ENCODE peak calls at places on chromosomes 12 and 14, in ten cellular contexts. U is fibroblast of lung, N is heart left ventricle, T is HCT116, G is tibial nerve, O is body of pancreas, V is heart right ventricle, W is H9, A is left lung, F is suprapubic skin. P is an unnamed sample. For H3K27me3, the result is how much of the 10 kb centered on the place peaks cover.

GRCh38 chr12:28269851-28270250 is 79.6 kb downstream of the CCDC91 start:
- DNase-seq in T (no peak), V (no peak), N (no peak), O (no peak), G (no peak), U (no peak), A (no peak), W (no peak), F (no peak), P (no peak)

GRCh38 chr12:29088611-29089219 is 60.4 kb upstream of the FAR2 start:
- DNase-seq in G (no peak), W (no peak), T (no peak), N (no peak), A (no peak), U (peak), F (no peak), V (no peak), O (no peak), P (no peak)

GRCh38 chr14:69687963-69688649 is 76.7 kb downstream of the SUSD6 start:
- DNase-seq in A (no peak), W (no peak), T (no peak), V (no peak), N (no peak), O (no peak), U (no peak), G (no peak), F (no peak), P (no peak)

GRCh38 chr12:30792648-30793499 is 38.1 kb upstream of the CAPRIN2 start:
- DNase-seq in U (peak), W (no peak), F (no peak), G (no peak), V (no peak), N (no peak), T (peak), A (no peak), O (no peak), P (no peak)

GRCh38 chr12:104641862-104642261 is 185.1 kb downstream of the CHST11 start:
- DNase-seq in F (no peak), G (peak), U (no peak), O (no peak), T (no peak), W (no peak), V (no peak), A (no peak), N (no peak), P (no peak)

GRCh38 chr12:47164730-47165439 is 85.1 kb upstream of the AMIGO2 start:
- DNase-seq in N (no peak), W (no peak), F (no peak), A (no peak), G (no peak), O (no peak), U (peak), T (no peak), V (no peak), P (no peak)

GRCh38 chr12:26028953-26029740 is 70.7 kb downstream of the RASSF8 start:
- DNase-seq in A (no peak), W (no peak), T (peak), F (no peak), U (peak), V (no peak), O (peak), G (peak), N (no peak), P (no peak)

GRCh38 chr12:114919479-114919878 is 235.5 kb upstream of the TBX3 start:
- DNase-seq in N (no peak), F (no peak), W (no peak), O (no peak), U (no peak), V (no peak), A (no peak), T (no peak), G (no peak), P (no peak)

GRCh38 chr14:78747809-78748208 is 577.6 kb downstream of the NRXN3 start:
- DNase-seq in O (no peak), U (no peak), N (no peak), G (no peak), F (no peak), V (no peak), W (no peak), A (no peak), T (no peak), P (no peak)

GRCh38 chr12:63093711-63094110 is 57.3 kb downstream of the AVPR1A start:
- DNase-seq in O (no peak), W (no peak), F (no peak), G (no peak), T (no peak), V (no peak), A (no peak), N (no peak), U (no peak), P (no peak)

GRCh38 chr12:84601483-84601882 is 311.1 kb downstream of the SLC6A15 start:
- DNase-seq in W (no peak), O (no peak), T (no peak), V (no peak), A (no peak), N (no peak), G (no peak), U (no peak), F (no peak), P (no peak)

GRCh38 chr12:47033081-47033480 is 46.3 kb upstream of the PCED1B start:
- DNase-seq in V (peak), N (no peak), G (peak), U (peak), F (no peak), O (peak), A (peak), W (peak), T (no peak), P (peak)

GRCh38 chr14:95321693-95322455 is 2.2 kb upstream of the CLMN start:
- DNase-seq in F (no peak), O (no peak), N (no peak), T (no peak), W (no peak), A (no peak), U (no peak), G (no peak), V (no peak), P (no peak)

GRCh38 chr14:55329999-55330710 is 58.9 kb downstream of the FBXO34 start:
- DNase-seq in V (no peak), F (no peak), N (no peak), T (no peak), G (no peak), O (no peak), W (no peak), U (peak), A (no peak), P (no peak)

DNA sequence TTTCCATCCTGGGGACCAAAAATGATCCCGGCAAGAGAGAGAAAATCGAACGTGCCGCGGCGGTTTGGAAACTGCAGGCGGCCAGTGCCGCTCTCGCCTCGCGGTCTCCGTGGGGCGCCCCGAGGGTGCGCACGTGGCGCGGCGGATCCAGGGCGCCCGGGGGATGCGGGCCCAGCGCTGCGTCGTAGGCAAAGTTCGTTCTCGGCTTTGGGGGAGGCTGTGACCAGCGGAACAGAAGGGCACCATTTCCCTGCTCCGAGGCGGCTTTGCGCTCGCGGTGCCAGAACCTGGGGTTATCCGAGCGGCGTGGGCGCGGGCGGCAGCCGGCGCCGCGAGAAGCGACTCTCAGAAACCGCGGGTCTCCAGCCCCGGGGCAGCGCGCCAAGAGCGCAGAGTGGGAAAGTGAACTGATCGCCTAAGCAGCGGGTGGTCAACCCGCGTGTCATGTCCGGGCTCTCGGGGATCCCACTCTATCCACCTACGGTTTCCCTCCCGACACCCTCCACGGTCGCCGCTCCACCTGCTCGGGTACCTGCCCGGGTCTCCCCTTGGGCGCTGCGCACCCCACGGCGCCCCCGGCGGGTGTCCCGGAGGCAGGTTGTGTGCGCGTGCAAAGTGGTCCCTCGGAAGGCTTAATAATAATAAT is 1.1 kb downstream of the ESRRB start:
- DNase-seq in V (no peak), A (no peak), T (no peak), W (no peak), U (no peak), O (no peak), F (no peak), G (no peak), N (no peak), P (no peak)
- H3K27me3 ChIP-seq in V (half or more), A (half or more), T (under half), W (under half), U (half or more), O (under half), F (half or more), G (half or more), N (half or more), P (under half)

DNA sequence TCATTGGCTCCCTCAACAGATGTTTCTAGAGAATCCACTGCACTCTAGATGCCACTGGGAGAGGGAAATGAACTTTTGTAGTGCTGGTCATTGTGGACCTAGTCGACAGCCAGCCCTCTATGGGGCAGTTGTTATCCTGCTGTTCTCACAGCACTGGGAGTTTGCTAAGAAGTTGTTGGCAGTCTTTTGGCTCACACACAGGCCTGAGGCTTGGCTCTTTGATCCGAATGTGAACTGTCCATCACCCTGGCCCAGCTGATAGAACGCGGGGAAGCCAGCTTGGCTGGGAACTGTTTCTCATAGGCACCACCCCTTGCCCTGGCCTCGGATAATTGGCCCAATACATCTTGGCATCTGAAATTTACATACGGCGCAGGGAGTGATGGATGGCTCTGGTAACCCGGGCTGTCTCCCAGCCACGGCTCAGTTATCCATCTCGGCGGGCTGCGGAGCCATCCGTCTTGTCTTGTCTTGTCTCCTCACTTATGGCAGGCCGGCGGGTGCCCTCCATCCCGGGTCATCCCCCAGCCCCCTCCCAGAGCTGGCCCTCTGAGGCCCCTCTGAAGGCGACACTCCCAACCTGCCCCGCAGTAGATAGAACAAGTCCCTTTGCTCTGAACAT is 164.1 kb downstream of the PHETA1 start:
- DNase-seq in N (no peak), T (no peak), F (no peak), G (no peak), O (no peak), W (no peak), A (no peak), U (no peak), V (no peak), P (no peak)
- H3K27me3 ChIP-seq in N (under half), T (half or more), F (half or more), G (under half), O (under half), W (under half), A (under half), U (under half), V (under half), P (under half)

DNA sequence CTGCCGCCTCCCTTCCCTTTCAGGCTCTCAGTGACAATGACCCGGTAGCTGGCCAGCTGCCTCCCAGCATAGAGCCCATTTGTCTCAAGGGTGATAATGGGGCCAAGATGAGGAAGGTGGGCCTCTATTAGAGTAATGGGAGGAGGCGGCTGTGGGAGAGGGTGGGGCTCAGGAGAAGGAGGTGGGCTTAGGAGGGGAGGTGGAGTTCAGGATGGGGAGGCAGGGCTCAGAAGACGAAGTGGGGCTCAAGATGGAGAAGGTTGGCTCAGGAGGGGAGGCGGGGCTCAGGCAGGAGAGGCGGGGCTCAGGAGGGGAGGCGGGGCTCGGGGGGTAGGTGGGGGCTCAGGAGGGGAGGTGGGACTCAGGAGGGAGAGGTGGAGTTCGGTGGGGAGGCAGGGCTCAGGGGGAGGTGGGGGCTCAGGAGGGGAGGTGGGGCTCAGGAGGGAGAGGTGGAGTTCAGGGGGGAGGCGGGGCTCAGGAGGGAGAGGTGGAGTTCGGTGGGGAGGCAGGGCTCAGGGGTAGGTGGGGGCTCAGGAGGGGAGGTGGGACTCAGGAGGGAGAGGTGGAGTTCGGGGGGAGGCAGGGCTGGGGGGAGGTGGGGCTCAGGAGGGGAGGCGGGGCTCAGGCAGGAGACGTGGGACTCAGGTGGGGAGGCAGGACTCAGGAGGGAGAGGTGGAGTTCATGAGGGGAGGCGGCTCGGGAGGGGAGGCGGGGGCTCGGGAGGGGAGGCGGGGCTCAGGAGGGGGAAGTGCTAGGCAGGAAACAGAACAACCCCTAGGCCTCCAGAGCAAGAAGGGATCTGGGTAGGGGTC is 36.8 kb downstream of the IQSEC3 start:
- DNase-seq in W (peak), U (no peak), O (no peak), N (no peak), F (no peak), G (no peak), V (no peak), A (no peak), T (peak), P (no peak)
- H3K27me3 ChIP-seq in W (under half), U (under half), O (under half), N (under half), F (half or more), G (under half), V (under half), A (under half), T (under half), P (under half)

GRCh38 chr12:57739914-57740538 is 1.5 kb upstream of the AGAP2 start:
- DNase-seq in N (no peak), V (no peak), F (no peak), W (no peak), T (no peak), G (no peak), A (no peak), O (no peak), U (no peak), P (no peak)
- H3K27me3 ChIP-seq in N (half or more), V (half or more), F (half or more), W (under half), T (under half), G (half or more), A (under half), O (under half), U (half or more), P (under half)

DNA sequence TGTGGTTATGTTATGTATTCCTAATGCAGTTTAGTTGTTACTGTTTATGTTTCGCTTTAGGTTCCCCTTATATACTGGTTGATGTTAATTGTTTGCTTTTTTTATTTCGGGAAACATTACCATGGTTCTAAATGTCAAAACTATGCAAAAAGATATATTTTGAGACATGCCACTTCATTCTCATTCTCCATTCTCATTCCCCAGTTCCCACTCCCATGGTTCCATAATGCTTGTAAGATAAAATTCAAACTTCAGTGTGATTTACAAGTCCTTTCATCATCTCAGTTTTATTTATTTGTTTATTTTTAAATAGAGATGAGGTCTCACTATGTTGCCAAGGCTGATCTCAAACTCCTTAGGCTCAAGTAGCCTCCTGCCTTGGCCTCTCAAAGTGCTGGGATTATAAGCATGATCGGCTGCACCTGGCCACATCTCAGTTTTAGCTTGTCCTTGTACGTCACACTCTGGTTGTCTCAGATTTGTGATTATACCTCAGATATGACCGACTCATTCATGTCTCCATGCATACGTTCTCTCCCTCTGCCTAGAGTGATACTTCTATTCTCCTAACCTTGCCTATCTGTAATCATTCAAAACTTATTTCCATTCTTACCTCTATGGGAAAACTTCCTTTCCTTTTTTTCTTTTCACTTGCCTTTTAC is 407.8 kb upstream of the RGS6 start:
- DNase-seq in N (no peak), G (no peak), A (no peak), U (no peak), O (no peak), F (no peak), W (no peak), T (no peak), V (no peak), P (no peak)
- H3K27me3 ChIP-seq in N (under half), G (under half), A (under half), U (under half), O (under half), F (under half), W (under half), T (under half), V (under half), P (under half)

GRCh38 chr14:36515896-36516718 is 3.9 kb downstream of the NKX2-1 start:
- DNase-seq in U (no peak), T (no peak), N (no peak), W (no peak), V (no peak), O (no peak), A (no peak), F (no peak), G (no peak), P (no peak)

GRCh38 chr14:36515105-36515593 is 4.9 kb downstream of the NKX2-1 start:
- DNase-seq in U (no peak), V (no peak), N (no peak), W (peak), T (no peak), G (no peak), A (no peak), F (no peak), O (no peak), P (no peak)

GRCh38 chr14:36513451-36514277 is 6.4 kb downstream of the NKX2-1 start:
- DNase-seq in W (peak), F (no peak), O (no peak), V (no peak), N (no peak), T (no peak), A (peak), U (no peak), G (no peak), P (no peak)

GRCh38 chr14:36513012-36513420 is 7.0 kb downstream of the NKX2-1 start:
- DNase-seq in U (no peak), V (no peak), O (no peak), N (no peak), T (no peak), W (no peak), A (no peak), F (no peak), G (no peak), P (no peak)

GRCh38 chr14:36514278-36515104 is 5.5 kb downstream of the NKX2-1 start:
- DNase-seq in W (no peak), O (no peak), G (no peak), T (no peak), A (peak), U (no peak), V (no peak), N (no peak), F (no peak), P (no peak)
- H3K27me3 ChIP-seq in W (half or more), O (half or more), G (half or more), T (under half), A (half or more), U (half or more), V (half or more), N (half or more), F (half or more), P (under half)

GRCh38 chr14:100638211-100638855 is 51.1 kb upstream of the BEGAIN start:
- DNase-seq in N (no peak), F (no peak), W (no peak), A (peak), U (no peak), T (no peak), O (no peak), V (no peak), G (no peak), P (no peak)
- H3K27me3 ChIP-seq in N (under half), F (under half), W (under half), A (under half), U (under half), T (under half), O (under half), V (under half), G (under half), P (under half)

P was measured in right atrium auricular region.